ENCODE peak calls at places on chromosomes 3 and 15, in four cellular contexts. Z, T, J and N are unnamed samples. For H3K4me1, the result is how much of the 10 kb centered on the place peaks cover.

GRCh38 chr15:91216000-91216399 is 115.9 kb downstream of the SV2B start:
- DNase-seq in Z (no peak), T (no peak), J (no peak), N (no peak)

GRCh38 chr3:103453152-103453551 is 1018.3 kb downstream of the ZPLD1 start:
- DNase-seq in Z (no peak), T (no peak), J (no peak), N (no peak)

GRCh38 chr15:84099181-84099580 is 136.4 kb upstream of the GOLGA6L4 start:
- DNase-seq in Z (no peak), T (no peak), J (no peak), N (no peak)

GRCh38 chr3:22269827-22270226 is 518.8 kb upstream of the ZNF385D start:
- DNase-seq in Z (no peak), T (no peak), J (no peak), N (no peak)

GRCh38 chr3:71581451-71581980 is 2.0 kb downstream of the FOXP1 start:
- DNase-seq in Z (peak), T (no peak), J (peak), N (peak)

GRCh38 chr15:77024273-77025065 is 29.5 kb downstream of the PSTPIP1 start:
- DNase-seq in Z (peak), T (no peak), J (peak), N (peak)

GRCh38 chr15:48242015-48242414 is 35.9 kb downstream of the SLC12A1 start:
- DNase-seq in Z (no peak), T (no peak), J (no peak), N (no peak)

GRCh38 chr3:151593923-151594322 is 133.1 kb upstream of the IGSF10 start:
- DNase-seq in Z (no peak), T (no peak), J (no peak), N (no peak)

GRCh38 chr15:90598053-90598577 is 68.4 kb downstream of the CRTC3 start:
- DNase-seq in Z (peak), T (no peak), J (peak), N (no peak)

GRCh38 chr15:63054985-63055384 is 12.4 kb downstream of the TPM1 start:
- DNase-seq in Z (no peak), T (no peak), J (no peak), N (no peak)

GRCh38 chr15:66622677-66623076 is 56.9 kb upstream of the LCTL start:
- DNase-seq in Z (no peak), T (no peak), J (no peak), N (no peak)

GRCh38 chr3:124748560-124749198 is 18.4 kb downstream of the UMPS start:
- DNase-seq in Z (no peak), T (no peak), J (no peak), N (no peak)

GRCh38 chr15:69979783-69980182 is 117.9 kb downstream of the TLE3 start:
- DNase-seq in Z (no peak), T (no peak), J (no peak), N (no peak)

GRCh38 chr15:80744826-80745225 is 34.3 kb upstream of the CEMIP start:
- DNase-seq in Z (no peak), T (no peak), J (no peak), N (no peak)

GRCh38 chr3:62261121-62261520 is 112.2 kb downstream of the FEZF2 start:
- DNase-seq in Z (no peak), T (no peak), J (no peak), N (no peak)

GRCh38 chr3:105764378-105765376 is 104.1 kb downstream of the CBLB start:
- DNase-seq in Z (no peak), T (no peak), J (no peak), N (no peak)

GRCh38 chr15:38690737-38691332 is 126.2 kb upstream of the RASGRP1 start:
- DNase-seq in Z (peak), T (peak), J (peak), N (peak)

GRCh38 chr15:27492021-27492621 is 521.1 kb downstream of the GABRG3 start:
- DNase-seq in Z (no peak), T (no peak), J (no peak), N (no peak)

GRCh38 chr3:171813897-171814460 is 3.7 kb upstream of the PLD1 start:
- DNase-seq in Z (no peak), T (no peak), J (no peak), N (no peak)

GRCh38 chr3:146222204-146223046 is 28.5 kb downstream of the PLSCR4 start:
- DNase-seq in Z (no peak), T (peak), J (no peak), N (no peak)

GRCh38 chr3:185316740-185317407 is 46.1 kb upstream of the MAP3K13 start:
- DNase-seq in Z (no peak), T (no peak), J (no peak), N (no peak)

GRCh38 chr3:59774613-59775012 is 724.8 kb upstream of the CFAP20DC start:
- DNase-seq in Z (no peak), T (no peak), J (no peak), N (no peak)

GRCh38 chr3:13235897-13236296 is 162.7 kb upstream of the IQSEC1 start:
- DNase-seq in Z (no peak), T (no peak), J (no peak), N (no peak)

GRCh38 chr3:11290743-11291680 is 18.8 kb downstream of the ATG7 start:
- DNase-seq in Z (no peak), T (no peak), J (no peak), N (no peak)

GRCh38 chr3:541328-541727 is 344.8 kb downstream of the CHL1 start:
- DNase-seq in Z (peak), T (no peak), J (no peak), N (no peak)

GRCh38 chr3:139870000-139870675 is 64.8 kb upstream of the CLSTN2 start:
- DNase-seq in Z (no peak), T (no peak), J (no peak), N (no peak)

GRCh38 chr15:33671456-33671855 is 296.8 kb upstream of the CHRM5 start:
- DNase-seq in Z (no peak), T (no peak), J (no peak), N (no peak)

GRCh38 chr3:20668411-20668810 is 482.4 kb upstream of the SGO1 start:
- DNase-seq in Z (no peak), T (peak), J (no peak), N (no peak)

DNA sequence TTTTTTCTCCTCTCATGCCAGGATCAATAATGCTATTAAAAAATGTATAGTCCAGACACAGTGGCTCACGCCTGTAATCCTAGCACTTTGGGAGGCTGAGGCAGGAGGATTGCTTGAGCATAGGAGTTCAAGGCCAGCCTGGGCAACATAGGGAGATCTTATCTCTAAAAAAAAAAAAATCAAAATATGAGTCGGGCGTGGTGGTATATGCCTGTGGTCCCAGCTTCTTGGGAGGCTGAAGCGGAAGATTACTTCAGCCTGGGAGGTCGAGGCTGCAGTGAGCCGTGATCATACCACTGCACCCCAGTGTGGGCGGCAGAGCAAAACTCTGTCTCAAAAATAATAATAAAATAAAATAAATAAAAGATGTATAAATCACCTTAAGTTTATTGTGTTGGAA is 75.4 kb downstream of the WWTR1 start:
- DNase-seq in Z (no peak), T (no peak), J (no peak), N (no peak)
- H3K4me1 ChIP-seq in Z (under half), T (under half), J (under half), N (under half)

GRCh38 chr15:42401544-42402478 is 42.5 kb downstream of the CAPN3 start:
- DNase-seq in Z (no peak), T (no peak), J (no peak), N (no peak)
- TF ChIP-seq POLR2A in Z (no peak), T (no peak), J (no peak), N (no peak)

GRCh38 chr3:5299146-5299545 is 111.6 kb downstream of the EDEM1 start:
- DNase-seq in Z (no peak), T (no peak), J (no peak), N (no peak)

GRCh38 chr3:5304188-5304587 is 116.7 kb downstream of the EDEM1 start:
- DNase-seq in Z (no peak), T (no peak), J (no peak), N (no peak)

GRCh38 chr3:5302661-5303060 is 115.2 kb downstream of the EDEM1 start:
- DNase-seq in Z (no peak), T (no peak), J (no peak), N (no peak)

GRCh38 chr3:5300638-5301037 is 113.1 kb downstream of the EDEM1 start:
- DNase-seq in Z (no peak), T (no peak), J (no peak), N (no peak)

GRCh38 chr3:5301671-5302297 is 114.3 kb downstream of the EDEM1 start:
- DNase-seq in Z (no peak), T (no peak), J (no peak), N (no peak)
- H3K27ac ChIP-seq in Z (no peak), T (no peak), J (no peak), N (no peak)

GRCh38 chr3:2343031-2343682 is 244.5 kb downstream of the CNTN4 start:
- DNase-seq in Z (no peak), T (no peak), J (no peak), N (no peak)
- H3K4me1 ChIP-seq in Z (under half), T (under half), J (under half), N (under half)

GRCh38 chr3:187742351-187743171 is 2.7 kb downstream of the BCL6 start:
- DNase-seq in Z (peak), T (no peak), J (peak), N (no peak)
- TF ChIP-seq POLR2A in Z (peak), T (no peak), J (no peak), N (no peak)

GRCh38 chr15:60362318-60363023 is 35.3 kb downstream of the ANXA2 start:
- DNase-seq in Z (no peak), T (no peak), J (no peak), N (no peak)

GRCh38 chr15:60363903-60364302 is 33.9 kb downstream of the ANXA2 start:
- DNase-seq in Z (no peak), T (no peak), J (no peak), N (no peak)

GRCh38 chr15:60363024-60363674 is 34.6 kb downstream of the ANXA2 start:
- DNase-seq in Z (peak), T (no peak), J (no peak), N (no peak)

GRCh38 chr15:60369696-60370095 is 28.1 kb downstream of the ANXA2 start:
- DNase-seq in Z (no peak), T (no peak), J (no peak), N (no peak)

DNA sequence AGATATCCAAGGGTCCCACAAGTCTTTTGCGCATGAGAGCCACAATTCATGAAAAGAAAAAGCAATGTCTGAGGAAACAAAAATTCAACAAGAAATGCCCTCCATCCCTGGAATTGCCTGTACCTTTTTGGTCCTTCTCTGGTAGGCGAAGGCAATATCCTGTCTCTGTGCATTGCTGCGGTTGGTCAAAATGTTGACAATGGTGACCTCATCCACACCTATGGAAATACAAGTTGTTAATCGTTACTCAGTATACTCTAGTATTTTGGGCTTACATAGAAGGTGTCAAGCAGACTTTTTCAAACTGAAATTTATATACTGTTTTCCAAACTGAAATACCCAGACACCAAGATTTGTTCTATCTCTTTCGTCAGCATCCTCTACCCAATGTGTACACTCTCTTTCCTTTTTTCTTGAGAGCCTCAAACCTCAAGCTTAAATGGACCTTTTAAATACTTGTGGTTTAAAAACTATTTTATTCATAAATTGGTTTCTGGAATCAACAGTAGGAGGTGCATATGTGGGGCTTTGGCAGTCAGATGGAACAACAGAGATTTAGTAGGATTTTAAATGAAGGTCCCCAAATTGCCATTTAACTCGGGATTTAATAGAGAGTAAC is 33.4 kb downstream of the ANXA2 start:
- DNase-seq in Z (no peak), T (no peak), J (no peak), N (no peak)
- H3K27ac ChIP-seq in Z (no peak), T (no peak), J (no peak), N (no peak)

GRCh38 chr3:141306922-141307321 is 61.4 kb upstream of the ZBTB38 start:
- DNase-seq in Z (no peak), T (no peak), J (no peak), N (no peak)
- H3K4me1 ChIP-seq in Z (under half), T (under half), J (under half), N (under half)

GRCh38 chr3:49804141-49805041 is 1.3 kb downstream of the INKA1 start:
- DNase-seq in Z (peak), T (no peak), J (no peak), N (no peak)
- TF ChIP-seq POLR2A in Z (no peak), T (no peak), J (no peak), N (no peak)